ENCODE peak calls at places on chromosome 19, in five cellular contexts. T is right lobe of liver, D is endodermal cell, R is lower leg skin, Z is retinal pigment epithelial cell. O is an unnamed sample.

GRCh38 chr19:17347361-17347760 is 10.0 kb downstream of the GTPBP3 start:
- DNase-seq in T (no peak), D (no peak), R (no peak), Z (no peak), O (no peak)

GRCh38 chr19:30682576-30683536 is 310.7 kb downstream of the ZNF536 start:
- DNase-seq in T (peak; percentile 71), D (peak; percentile 91), R (peak; percentile 78), Z (no peak), O (no peak)

GRCh38 chr19:40599331-40600085 is 1.7 kb upstream of the LTBP4 start:
- DNase-seq in T (no peak), D (peak; percentile 57), R (no peak), Z (no peak), O (no peak)

GRCh38 chr19:58407658-58408151 is 744 bp upstream of the ZNF584 start:
- DNase-seq in T (peak; percentile 43), D (peak; percentile 69), R (no peak), Z (no peak), O (no peak)

GRCh38 chr19:3479177-3479818 is 1.0 kb downstream of the SMIM24 start:
- DNase-seq in T (no peak), D (peak; percentile 78), R (no peak), Z (no peak), O (no peak)

GRCh38 chr19:50791594-50792245 is 1.5 kb downstream of the ACP4 start:
- DNase-seq in T (no peak), D (peak; percentile 73), R (no peak), Z (no peak), O (no peak)

GRCh38 chr19:1001538-1002166 is 1.4 kb downstream of the GRIN3B start:
- DNase-seq in T (no peak), D (peak; percentile 90), R (no peak), Z (no peak), O (no peak)

GRCh38 chr19:41939861-41940442 is 11.7 kb upstream of the ERFL start:
- DNase-seq in T (no peak), D (peak; percentile 81), R (no peak), Z (no peak), O (no peak)

GRCh38 chr19:42965204-42965603 is 28.2 kb upstream of the PSG7 start:
- DNase-seq in T (no peak), D (no peak), R (no peak), Z (peak; percentile 26), O (no peak)

DNA sequence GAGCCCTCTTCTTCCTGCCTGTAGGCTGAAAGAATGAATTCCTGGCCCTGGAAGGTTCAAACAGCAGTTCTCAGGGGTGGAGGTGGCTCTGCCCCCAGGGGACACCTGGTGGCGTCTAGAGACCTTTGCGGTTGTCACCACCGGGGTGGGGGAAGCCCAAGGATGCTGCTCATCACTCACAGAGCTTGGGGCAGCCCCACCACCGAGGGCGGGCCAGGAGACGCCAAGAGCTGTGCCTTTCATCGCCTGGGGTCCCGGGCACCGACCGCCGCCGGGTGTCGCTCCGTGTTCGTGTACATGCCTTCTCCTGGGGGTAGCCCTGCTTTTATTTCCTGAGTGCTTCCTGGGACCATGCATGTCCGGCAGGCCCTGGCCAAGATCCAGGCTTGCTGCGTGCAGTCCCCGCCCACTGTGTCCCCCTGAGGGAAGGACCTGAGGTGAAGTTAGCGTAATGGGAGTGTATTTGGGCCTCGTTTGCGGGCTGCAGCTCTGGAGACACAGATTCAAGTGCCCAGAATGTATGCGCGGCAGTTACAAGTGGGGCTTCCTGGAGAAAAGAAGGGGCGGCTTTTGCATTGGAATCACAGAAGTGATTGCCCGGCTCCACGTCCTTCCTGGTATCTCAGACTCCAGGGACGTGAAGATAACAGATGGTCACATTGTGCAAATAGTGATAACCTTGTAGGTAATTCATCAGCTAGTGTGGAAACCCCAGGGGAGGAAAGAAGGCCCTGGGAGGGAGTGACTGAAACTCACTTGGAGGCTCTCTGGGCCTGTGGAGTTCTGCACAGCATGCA is 7.8 kb downstream of the DOT1L start:
- DNase-seq in T (no peak), D (peak; percentile 83), R (no peak), Z (no peak), O (no peak)
- TF ChIP-seq CTCF in T (no peak), D (peak; percentile 63), R (no peak), Z (peak; percentile 7), O (peak; percentile 49)

DNA sequence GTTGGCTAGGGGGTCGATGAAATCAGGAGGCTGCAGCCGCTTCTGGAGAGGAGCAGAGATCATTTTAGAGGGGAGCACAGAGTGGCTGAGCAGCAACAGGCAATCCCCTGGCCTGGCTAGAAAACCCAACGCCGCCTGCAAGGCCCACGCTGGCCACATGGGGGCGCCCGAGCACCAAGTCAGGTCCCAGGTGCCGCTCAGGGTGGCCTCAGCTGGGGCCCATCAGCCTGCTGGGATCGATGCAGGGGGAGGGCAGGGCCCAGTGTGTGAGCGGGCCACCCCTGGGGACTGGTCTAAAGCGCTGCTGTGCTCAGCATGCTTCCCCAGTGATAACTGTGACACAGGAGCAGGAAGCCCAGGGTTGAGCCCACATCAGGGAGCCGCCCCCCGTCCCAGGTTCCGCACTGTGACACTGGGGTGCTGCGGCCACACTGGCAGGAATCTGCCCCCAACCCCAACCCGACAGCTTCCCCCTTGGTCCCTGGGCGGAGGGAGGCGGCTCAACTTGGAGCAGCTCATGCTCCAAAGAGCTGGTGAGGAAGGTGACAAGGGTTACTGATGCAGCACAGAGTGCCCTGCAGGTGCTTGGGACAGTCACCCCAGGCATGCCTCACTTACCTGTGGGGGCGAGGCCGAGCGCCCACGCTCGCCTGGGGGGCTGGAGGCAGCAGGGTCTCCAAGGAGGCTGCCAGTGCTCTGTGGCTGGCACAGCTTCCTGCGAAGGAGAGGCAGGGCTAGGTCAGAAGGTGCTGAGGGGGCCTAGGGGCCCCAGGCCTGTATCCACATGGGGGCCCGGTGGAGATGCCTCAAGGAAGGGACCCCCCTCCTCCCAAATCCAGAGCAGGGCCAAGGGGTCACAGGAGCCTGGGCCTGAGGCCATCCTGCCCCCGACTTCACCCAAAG is 13.3 kb upstream of the ISYNA1 start:
- DNase-seq in T (peak; percentile 84), D (peak; percentile 97), R (peak; percentile 81), Z (no peak), O (no peak)
- TF ChIP-seq CTCF in T (peak; percentile 97), D (peak; percentile 97), R (peak; percentile 28), Z (peak; percentile 95), O (peak; percentile 95)

GRCh38 chr19:47741544-47742125 is 3.7 kb upstream of the NOP53 start:
- DNase-seq in T (no peak), D (no peak), R (no peak), Z (no peak), O (no peak)
- TF ChIP-seq CTCF in T (no peak), D (no peak), R (no peak), Z (no peak), O (no peak)

GRCh38 chr19:53945998-53946397 is 16.7 kb upstream of the CACNG8 start:
- DNase-seq in T (no peak), D (no peak), R (no peak), Z (no peak), O (no peak)

GRCh38 chr19:53945441-53945840 is 17.3 kb upstream of the CACNG8 start:
- DNase-seq in T (no peak), D (peak; percentile 85), R (no peak), Z (no peak), O (no peak)

GRCh38 chr19:53944416-53944815 is 18.3 kb upstream of the CACNG8 start:
- DNase-seq in T (no peak), D (no peak), R (no peak), Z (no peak), O (no peak)

GRCh38 chr19:53944933-53945332 is 17.8 kb upstream of the CACNG8 start:
- DNase-seq in T (no peak), D (no peak), R (no peak), Z (no peak), O (no peak)

GRCh38 chr19:53942001-53942786 is 20.5 kb upstream of the CACNG8 start:
- DNase-seq in T (no peak), D (peak; percentile 99), R (no peak), Z (no peak), O (no peak)
- TF ChIP-seq CTCF in T (no peak), D (peak; percentile 86), R (no peak), Z (peak; percentile 2), O (no peak)

DNA sequence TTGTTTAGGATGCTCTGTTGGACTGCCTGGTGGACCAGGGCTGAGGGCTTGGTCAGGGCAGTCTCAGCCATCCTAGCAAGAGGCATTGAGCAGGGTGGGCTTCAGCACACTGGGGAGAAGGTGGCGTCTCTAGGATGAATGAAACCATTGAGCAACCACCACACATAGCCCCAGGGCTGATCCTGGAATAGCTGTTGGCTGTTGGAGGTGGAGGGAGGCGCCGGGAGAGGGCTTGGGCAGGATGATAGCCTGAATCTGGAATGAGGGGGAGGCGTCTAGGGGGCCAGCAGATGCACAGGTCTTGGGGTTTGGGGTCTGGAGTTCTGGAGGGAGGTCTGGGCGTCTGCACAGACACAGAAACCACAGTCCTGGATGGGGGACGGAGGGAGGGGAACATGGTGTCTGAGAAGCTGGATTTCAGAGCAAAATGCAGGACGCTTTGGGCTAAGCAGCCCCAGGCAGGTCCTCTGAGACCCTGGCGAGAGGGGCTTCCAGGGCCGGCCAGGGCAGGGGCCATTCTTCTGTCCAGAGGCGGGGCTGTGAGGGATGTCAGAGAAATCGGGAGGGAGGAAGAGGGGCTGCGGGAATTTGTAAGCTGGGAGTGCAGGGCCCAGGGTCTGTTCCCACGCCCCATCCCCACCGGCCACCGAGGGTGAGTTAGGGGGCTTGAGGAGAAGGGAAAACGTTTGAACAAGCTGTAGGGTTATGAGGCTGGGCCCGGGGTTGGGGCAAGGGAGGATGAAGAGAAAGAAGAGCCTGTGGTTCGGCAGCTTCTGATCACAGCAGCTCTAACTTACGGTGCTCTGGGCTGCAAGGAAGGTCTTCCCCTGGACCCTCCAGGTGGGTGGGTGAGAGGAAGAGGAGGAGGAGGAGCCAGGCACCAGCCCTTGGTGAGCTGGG is 5.2 kb downstream of the TRAPPC5 start:
- DNase-seq in T (no peak), D (no peak), R (no peak), Z (no peak), O (no peak)
- TF ChIP-seq CTCF in T (no peak), D (no peak), R (no peak), Z (no peak), O (no peak)

GRCh38 chr19:36008336-36008978 is at the start of gene SYNE4:
- DNase-seq in T (peak; percentile 90), D (peak; percentile 95), R (no peak), Z (no peak), O (no peak)
- TF ChIP-seq CTCF in T (no peak), D (no peak), R (no peak), Z (no peak), O (no peak)

DNA sequence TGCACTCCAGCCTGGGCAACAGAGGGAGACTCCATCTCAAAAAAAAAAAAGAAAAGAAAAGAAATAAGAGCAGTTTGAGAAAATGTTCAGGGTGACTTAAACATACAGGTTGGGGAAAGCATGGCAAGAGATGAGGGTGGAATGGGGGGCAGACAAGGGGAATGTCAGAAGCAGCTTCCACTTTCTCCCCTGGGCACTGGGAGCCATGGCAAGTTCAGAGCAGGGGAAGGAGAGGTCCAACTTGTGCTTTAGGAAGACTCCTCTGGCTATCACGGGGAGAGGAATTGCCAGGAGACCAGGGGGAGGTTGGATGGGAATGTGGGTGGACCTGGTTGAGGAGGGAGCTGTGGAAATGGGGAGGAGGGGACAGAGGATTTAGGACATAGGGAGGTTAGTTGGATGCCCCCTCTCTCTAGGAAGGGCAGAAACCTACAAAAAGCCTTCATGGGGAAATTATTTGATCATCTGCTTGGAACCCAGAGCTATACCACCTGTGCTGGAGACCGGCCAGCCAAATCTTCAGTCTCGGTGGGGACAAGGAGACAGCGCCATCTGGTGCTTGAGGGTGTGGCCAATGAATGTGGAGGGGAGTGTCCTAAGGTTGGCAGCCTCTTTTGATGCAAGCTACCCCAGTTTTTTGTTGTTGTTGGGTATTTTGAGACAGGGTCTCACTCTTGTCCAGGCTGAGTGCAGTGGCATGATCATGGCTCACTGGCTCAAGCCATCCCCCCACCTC is 7.3 kb upstream of the STRN4 start:
- DNase-seq in T (peak; percentile 66), D (peak; percentile 93), R (no peak), Z (no peak), O (no peak)
- TF ChIP-seq CTCF in T (peak; percentile 33), D (peak; percentile 70), R (no peak), Z (peak; percentile 56), O (peak; percentile 72)